ENCODE peak calls at places on chromosomes 2 and 18, in four cellular contexts. G is A549, C is K562, W is HepG2. B is an unnamed sample.

GRCh38 chr2:97677480-97677879 is 8.0 kb downstream of the C2orf92 start:
- DNase-seq in G (no peak), C (no peak), W (no peak), B (no peak)

GRCh38 chr2:44335806-44336538 is 25.3 kb downstream of the PREPL start:
- DNase-seq in G (no peak), C (no peak), W (no peak), B (no peak)

GRCh38 chr2:122421777-122422176 is 666.3 kb downstream of the TSN start:
- DNase-seq in G (no peak), C (no peak), W (no peak), B (no peak)

GRCh38 chr2:14634885-14635871 is 2.7 kb downstream of the LRATD1 start:
- DNase-seq in G (peak), C (peak), W (no peak), B (peak)

GRCh38 chr2:187993516-187993915 is 298.2 kb upstream of the GULP1 start:
- DNase-seq in G (no peak), C (no peak), W (no peak), B (no peak)

GRCh38 chr2:84302513-84303412 is 156.3 kb downstream of the SUCLG1 start:
- DNase-seq in G (peak), C (peak), W (peak), B (peak)

GRCh38 chr18:11750581-11751304 is 61.7 kb downstream of the GNAL start:
- DNase-seq in G (no peak), C (no peak), W (no peak), B (no peak)

GRCh38 chr2:6975988-6976387 is 58.8 kb downstream of the RNF144A start:
- DNase-seq in G (no peak), C (no peak), W (peak), B (no peak)

GRCh38 chr2:224793961-224794360 is 77.8 kb upstream of the CCDC195 start:
- DNase-seq in G (no peak), C (no peak), W (no peak), B (no peak)

GRCh38 chr2:52181080-52181479 is 1149.1 kb upstream of the NRXN1 start:
- DNase-seq in G (no peak), C (no peak), W (no peak), B (no peak)

GRCh38 chr2:177467646-177468045 is 75.1 kb downstream of the AGPS start:
- DNase-seq in G (no peak), C (no peak), W (no peak), B (no peak)

GRCh38 chr2:239101807-239102206 is 253.9 kb downstream of the TWIST2 start:
- DNase-seq in G (no peak), C (no peak), W (no peak), B (no peak)

GRCh38 chr2:197777823-197778407 is 7.2 kb downstream of the BOLL start:
- DNase-seq in G (peak), C (peak), W (peak), B (no peak)

GRCh38 chr18:27004056-27004829 is 138.7 kb upstream of the AQP4 start:
- DNase-seq in G (no peak), C (no peak), W (no peak), B (no peak)

GRCh38 chr2:39437522-39438296 is 624 bp upstream of the MAP4K3 start:
- DNase-seq in G (peak), C (peak), W (peak), B (peak)

GRCh38 chr2:96681540-96681939 is 39.0 kb downstream of the FER1L5 start:
- DNase-seq in G (no peak), C (no peak), W (no peak), B (no peak)

GRCh38 chr2:115161531-115162453 is 719.4 kb downstream of the DPP10 start:
- DNase-seq in G (no peak), C (no peak), W (no peak), B (peak)

GRCh38 chr2:143422681-143423080 is 293.5 kb downstream of the ARHGAP15 start:
- DNase-seq in G (no peak), C (no peak), W (no peak), B (no peak)

GRCh38 chr18:12657048-12657848 is 659 bp downstream of the SPIRE1 start:
- DNase-seq in G (peak), C (peak), W (no peak), B (peak)

GRCh38 chr2:106098081-106098480 is 96.0 kb downstream of the UXS1 start:
- DNase-seq in G (no peak), C (peak), W (peak), B (peak)

GRCh38 chr18:48238206-48238605 is 171.0 kb downstream of the ZBTB7C start:
- DNase-seq in G (no peak), C (no peak), W (no peak), B (no peak)

GRCh38 chr18:6342990-6343389 is 71.7 kb downstream of the L3MBTL4 start:
- DNase-seq in G (no peak), C (no peak), W (peak), B (no peak)

GRCh38 chr18:39274535-39274934 is 1708.9 kb upstream of the CELF4 start:
- DNase-seq in G (no peak), C (no peak), W (no peak), B (no peak)

GRCh38 chr18:30929718-30930117 is 112.8 kb downstream of the DSC3 start:
- DNase-seq in G (no peak), C (no peak), W (no peak), B (no peak)

GRCh38 chr2:113080134-113080533 is 12.4 kb downstream of the IL1F10 start:
- DNase-seq in G (peak), C (peak), W (peak), B (peak)

GRCh38 chr2:38610851-38611801 is 8.4 kb upstream of the HNRNPLL start:
- DNase-seq in G (no peak), C (no peak), W (peak), B (no peak)

GRCh38 chr2:88190808-88191721 is 20.9 kb downstream of the THNSL2 start:
- DNase-seq in G (peak), C (peak), W (peak), B (peak)

GRCh38 chr2:23904692-23905091 is 22.2 kb downstream of the ATAD2B start:
- DNase-seq in G (no peak), C (no peak), W (no peak), B (no peak)

GRCh38 chr18:63763831-63764600 is 11.2 kb upstream of the SERPINB7 start:
- DNase-seq in G (no peak), C (no peak), W (no peak), B (no peak)

GRCh38 chr2:217691516-217691915 is 311.3 kb downstream of the TNS1 start:
- DNase-seq in G (no peak), C (no peak), W (no peak), B (no peak)

GRCh38 chr2:96427917-96428316 is 77.2 kb downstream of the NEURL3 start:
- DNase-seq in G (peak), C (no peak), W (peak), B (no peak)

GRCh38 chr2:199463000-199463692 is 5.4 kb upstream of the SATB2 start:
- DNase-seq in G (peak), C (no peak), W (no peak), B (peak)

GRCh38 chr18:396571-396970 is 103.9 kb downstream of the COLEC12 start:
- DNase-seq in G (no peak), C (no peak), W (no peak), B (no peak)

GRCh38 chr18:58303363-58303762 is 259.3 kb downstream of the NEDD4L start:
- DNase-seq in G (no peak), C (no peak), W (no peak), B (no peak)

GRCh38 chr2:213265679-213266078 is 18.6 kb upstream of the SPAG16 start:
- DNase-seq in G (no peak), C (no peak), W (no peak), B (no peak)

GRCh38 chr2:172674034-172674967 is 61.3 kb upstream of the RAPGEF4 start:
- DNase-seq in G (no peak), C (peak), W (no peak), B (peak)

DNA sequence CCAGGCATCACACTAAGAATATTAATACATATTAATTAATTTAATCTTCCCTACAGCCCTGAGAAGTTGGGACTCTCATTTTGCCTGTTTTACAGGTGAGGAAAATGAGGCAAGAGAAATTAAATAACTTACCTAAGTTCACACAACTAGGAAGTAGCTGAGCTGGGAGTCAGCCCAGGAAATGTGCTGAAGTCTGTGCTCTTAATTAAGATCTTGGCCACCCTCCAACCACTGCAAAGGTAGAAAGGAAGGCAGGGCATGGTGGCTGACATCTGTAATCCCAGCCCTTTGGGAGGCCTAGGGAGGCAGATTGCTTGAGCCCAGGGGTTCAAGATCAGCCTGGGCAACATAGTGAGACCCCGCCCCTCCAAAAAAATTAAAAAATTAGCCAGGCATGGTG is 12.9 kb upstream of the MGAT4A start:
- DNase-seq in G (no peak), C (no peak), W (no peak), B (no peak)
- TF ChIP-seq ESRRA in G (no peak), C (no peak), W (no peak), B (no peak)

GRCh38 chr2:64987963-64988419 is 1.2 kb upstream of the SLC1A4 start:
- DNase-seq in G (no peak), C (no peak), W (peak), B (no peak)
- TF ChIP-seq ESRRA in G (no peak), C (no peak), W (no peak), B (no peak)

GRCh38 chr2:237854295-237854694 is 5.1 kb upstream of the RAMP1 start:
- DNase-seq in G (no peak), C (no peak), W (no peak), B (no peak)
- TF ChIP-seq ESRRA in G (no peak), C (no peak), W (no peak), B (no peak)

DNA sequence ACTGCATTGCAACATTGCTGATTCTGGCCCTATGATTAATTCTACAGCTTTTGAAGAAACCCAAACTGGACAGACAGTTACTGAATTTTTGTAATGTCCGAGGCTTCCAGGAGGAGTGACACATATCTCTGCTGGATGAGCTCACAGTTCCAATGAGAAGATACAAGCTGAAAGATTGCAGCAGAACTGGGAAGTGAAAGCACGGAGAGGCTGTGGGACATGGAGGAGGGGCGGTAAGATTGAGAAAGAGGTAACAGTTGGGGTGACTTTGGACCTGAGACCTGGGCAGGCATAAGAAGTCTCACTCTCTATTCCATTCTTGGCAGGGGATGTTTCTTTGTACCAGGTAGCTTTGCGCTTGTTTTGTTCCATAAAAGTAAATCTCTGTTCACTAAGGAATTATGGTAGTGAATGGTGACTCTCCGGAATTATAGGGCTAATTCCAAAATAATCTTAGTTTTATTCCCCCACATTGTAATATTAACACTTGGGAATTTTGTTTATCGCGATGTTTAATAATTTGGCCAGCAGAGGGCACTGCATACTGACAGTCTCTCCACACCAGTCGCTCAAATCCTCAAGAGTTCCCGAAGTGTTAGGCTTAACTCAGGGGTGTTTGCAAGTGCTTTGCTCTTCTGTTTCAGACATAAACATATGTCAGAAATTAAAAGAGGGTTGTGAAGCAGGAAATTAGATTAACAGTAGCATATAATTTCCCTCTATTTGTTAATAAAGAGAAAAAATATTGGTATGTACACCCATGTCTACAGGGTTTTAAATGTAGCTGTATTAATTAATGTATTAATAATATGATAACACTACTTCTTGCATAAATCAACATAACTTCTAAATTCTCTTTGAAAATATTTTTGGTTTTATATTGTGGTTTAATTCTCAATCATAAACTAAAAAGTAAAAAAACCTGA is 201.4 kb downstream of the SOCS6 start:
- DNase-seq in G (no peak), C (peak), W (peak), B (peak)
- TF ChIP-seq ESRRA in G (no peak), C (no peak), W (no peak), B (no peak)